ENCODE peak calls at places on chromosomes 5 and 9, in seven cellular contexts. U is upper lobe of right lung, R is tibial nerve, J is stomach, G is BJ, H is keratinocyte, C is left ventricle myocardium inferior. Y is an unnamed sample. For H3K36me3, the result is how much of the 10 kb centered on the place peaks cover.

GRCh38 chr9:93825348-93826115 is 129.6 kb downstream of the BARX1 start:
- DNase-seq in U (peak), C (no peak), J (no peak), G (no peak), R (no peak), H (no peak), Y (no peak)

GRCh38 chr5:122152266-122152900 is 23.0 kb downstream of the ZNF474 start:
- DNase-seq in R (no peak), G (no peak), J (no peak), C (no peak), H (no peak), U (no peak), Y (no peak)

GRCh38 chr9:77712533-77713130 is 64.5 kb upstream of the GNA14 start:
- DNase-seq in G (no peak), H (peak), R (no peak), J (no peak), C (no peak), U (no peak), Y (no peak)

GRCh38 chr5:77892061-77893010 is 116.2 kb upstream of the TBCA start:
- DNase-seq in U (no peak), C (no peak), G (no peak), H (no peak), R (no peak), J (no peak), Y (no peak)

GRCh38 chr9:99827244-99827643 is 5.6 kb downstream of the NR4A3 start:
- DNase-seq in C (no peak), H (no peak), G (no peak), J (no peak), U (no peak), R (no peak), Y (no peak)

GRCh38 chr9:129860653-129861446 is 25.6 kb downstream of the USP20 start:
- DNase-seq in G (no peak), H (no peak), J (no peak), R (no peak), U (no peak), C (no peak), Y (no peak)

GRCh38 chr5:65924366-65925093 is 1.8 kb upstream of the ERBIN start:
- DNase-seq in R (no peak), J (no peak), G (no peak), H (no peak), C (no peak), U (no peak), Y (no peak)

GRCh38 chr5:80754900-80755299 is 100.1 kb upstream of the DHFR start:
- DNase-seq in H (no peak), R (peak), C (no peak), G (no peak), U (no peak), J (no peak), Y (no peak)

GRCh38 chr5:3099954-3100353 is 348.5 kb upstream of the IRX2 start:
- DNase-seq in R (no peak), J (no peak), C (no peak), U (no peak), H (no peak), G (no peak), Y (no peak)

GRCh38 chr5:122022966-122023365 is 55.1 kb downstream of the LOX start:
- DNase-seq in R (no peak), G (no peak), C (no peak), U (no peak), H (no peak), J (no peak), Y (no peak)

GRCh38 chr9:16869961-16870605 is 387 bp downstream of the BNC2 start:
- DNase-seq in G (no peak), H (no peak), U (peak), R (no peak), C (no peak), J (no peak), Y (no peak)

GRCh38 chr5:132776077-132776931 is 735 bp downstream of the SEPTIN8 start:
- DNase-seq in H (no peak), C (peak), J (no peak), U (no peak), G (no peak), R (no peak), Y (no peak)

GRCh38 chr5:139837711-139838380 is 42.2 kb downstream of the PSD2 start:
- DNase-seq in R (no peak), J (no peak), G (no peak), U (peak), H (no peak), C (no peak), Y (no peak)

GRCh38 chr5:79301046-79301712 is 65.2 kb downstream of the JMY start:
- DNase-seq in G (peak), R (no peak), C (no peak), U (no peak), J (no peak), H (no peak), Y (no peak)

GRCh38 chr5:100691545-100691944 is 156.4 kb downstream of the FAM174A start:
- DNase-seq in J (no peak), R (no peak), C (no peak), U (no peak), H (no peak), G (peak), Y (no peak)

GRCh38 chr5:176653401-176653800 is 6.1 kb downstream of the TSPAN17 start:
- DNase-seq in H (peak), J (peak), U (no peak), G (no peak), R (no peak), C (no peak), Y (no peak)

GRCh38 chr9:96121162-96121561 is 180.8 kb downstream of the HSD17B3 start:
- DNase-seq in C (no peak), H (no peak), R (no peak), U (no peak), J (no peak), G (no peak), Y (no peak)

GRCh38 chr9:76594764-76595410 is 135.9 kb downstream of the GCNT1 start:
- DNase-seq in U (no peak), J (no peak), G (no peak), R (no peak), C (no peak), H (no peak), Y (no peak)

GRCh38 chr5:109907751-109908150 is 218.0 kb downstream of the MAN2A1 start:
- DNase-seq in C (no peak), G (peak), H (no peak), U (no peak), R (peak), J (no peak), Y (no peak)

GRCh38 chr5:109903061-109903460 is 213.3 kb downstream of the MAN2A1 start:
- DNase-seq in C (no peak), R (no peak), U (no peak), G (no peak), J (no peak), H (no peak), Y (no peak)

GRCh38 chr5:109910874-109911273 is 221.1 kb downstream of the MAN2A1 start:
- DNase-seq in G (no peak), H (no peak), J (no peak), C (no peak), R (no peak), U (no peak), Y (no peak)

GRCh38 chr5:109905906-109906305 is 216.2 kb downstream of the MAN2A1 start:
- DNase-seq in H (no peak), R (no peak), J (no peak), U (no peak), C (no peak), G (no peak), Y (no peak)

GRCh38 chr5:109907189-109907588 is 217.5 kb downstream of the MAN2A1 start:
- DNase-seq in R (peak), U (no peak), C (no peak), J (no peak), H (no peak), G (no peak), Y (no peak)
- H3K36me3 ChIP-seq in R (under half), U (under half), C (under half), J (under half), H (under half), G (under half), Y (under half)

DNA sequence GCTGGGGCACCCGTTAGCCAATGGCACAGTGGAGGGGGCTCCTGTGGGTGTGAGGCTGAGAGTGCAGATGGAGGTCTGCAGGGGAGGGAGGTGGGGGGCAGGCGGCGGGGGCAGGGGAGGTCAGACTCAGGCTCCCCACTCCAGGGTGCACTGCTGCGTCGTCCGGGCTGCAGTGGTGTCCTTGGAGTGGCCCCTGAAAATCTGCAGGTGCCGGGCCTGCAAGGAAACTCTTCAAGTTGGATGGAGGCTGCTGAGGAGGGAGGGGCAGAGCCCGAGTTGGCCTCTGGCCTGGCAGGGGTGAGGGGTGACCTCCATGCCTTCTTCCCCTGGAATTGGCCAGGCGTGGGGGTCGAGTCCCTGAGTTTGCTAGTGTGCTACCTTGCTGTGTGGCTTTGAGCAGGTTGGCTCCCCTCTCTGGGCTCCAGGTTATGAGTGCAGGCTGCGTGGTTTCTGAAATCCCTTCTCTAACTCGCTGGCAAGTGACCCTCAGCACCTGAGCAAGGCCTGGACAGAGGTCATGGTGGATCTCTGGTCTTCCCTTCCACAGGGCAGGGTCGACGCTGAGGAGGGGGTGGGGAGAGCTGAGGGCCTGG is 877 bp downstream of the ADAMTSL2 start:
- DNase-seq in J (no peak), H (no peak), R (no peak), U (no peak), G (no peak), C (no peak), Y (no peak)
- H3K4me3 ChIP-seq in J (peak), H (no peak), R (peak), U (peak), G (no peak), C (peak), Y (no peak)

DNA sequence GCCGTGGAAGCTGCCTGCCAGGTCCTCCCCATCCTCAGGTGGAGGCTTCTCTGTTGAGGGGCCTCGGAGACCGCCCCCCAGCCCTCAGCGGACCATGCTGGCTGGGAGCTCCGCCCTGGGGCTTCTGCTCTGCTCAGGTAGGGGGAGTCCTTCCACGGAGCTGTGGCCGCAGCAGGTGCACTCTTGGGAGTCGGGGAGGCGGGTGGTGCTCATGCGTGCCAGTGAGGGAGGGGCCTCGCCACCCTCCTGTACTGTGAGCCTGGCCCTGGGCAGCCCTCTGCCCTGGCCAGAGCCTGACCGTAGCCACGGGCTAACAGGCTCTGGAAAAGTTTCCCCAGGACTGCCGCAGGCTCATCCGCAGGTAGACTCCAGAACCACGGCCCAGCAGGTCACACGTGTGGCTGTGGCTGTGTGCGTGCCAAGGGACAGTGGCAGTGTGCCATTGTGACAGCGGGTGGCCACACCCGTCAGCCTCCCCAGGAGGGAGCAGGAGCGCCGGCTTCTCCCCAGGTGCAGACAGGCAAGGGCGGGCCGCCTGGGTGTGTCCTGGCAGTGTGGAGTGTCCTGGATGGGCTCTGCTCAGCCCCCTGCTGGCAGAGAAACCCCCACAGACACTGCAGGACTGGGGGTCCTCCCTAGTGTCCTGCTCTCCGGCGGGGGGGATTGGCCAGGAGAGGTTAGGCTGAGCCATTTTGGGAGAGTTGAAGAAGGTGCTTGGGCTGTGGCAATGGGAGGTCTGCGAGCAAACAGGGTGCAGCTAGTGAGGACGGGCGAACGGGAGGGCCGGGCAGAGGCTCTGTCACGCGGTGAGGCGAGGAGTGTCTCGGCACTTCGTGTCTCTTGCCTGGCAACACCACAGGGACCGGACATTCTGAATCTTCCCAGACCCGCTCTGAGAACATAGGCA is 29.5 kb downstream of the TPPP start:
- DNase-seq in G (no peak), J (peak), U (no peak), R (no peak), H (no peak), C (no peak), Y (no peak)
- H3K36me3 ChIP-seq in G (under half), J (half or more), U (under half), R (half or more), H (under half), C (half or more), Y (under half)

GRCh38 chr9:72313507-72313906 is 51.5 kb downstream of the ZFAND5 start:
- DNase-seq in J (no peak), U (no peak), C (no peak), H (no peak), R (no peak), G (no peak), Y (no peak)

GRCh38 chr9:72312563-72312962 is 52.4 kb downstream of the ZFAND5 start:
- DNase-seq in R (no peak), C (no peak), H (no peak), J (no peak), U (no peak), G (no peak), Y (no peak)

GRCh38 chr9:72315089-72315509 is 49.9 kb downstream of the ZFAND5 start:
- DNase-seq in G (peak), R (peak), U (peak), J (peak), H (no peak), C (peak), Y (no peak)

GRCh38 chr9:72315510-72316287 is 49.3 kb downstream of the ZFAND5 start:
- DNase-seq in G (peak), H (no peak), U (peak), J (peak), R (peak), C (no peak), Y (no peak)
- H3K4me3 ChIP-seq in G (no peak), H (no peak), U (peak), J (peak), R (no peak), C (peak), Y (no peak)

GRCh38 chr5:114314061-114314460 is 47.8 kb upstream of the KCNN2 start:
- DNase-seq in H (no peak), R (no peak), U (no peak), G (no peak), C (no peak), J (no peak), Y (no peak)
- H3K36me3 ChIP-seq in H (under half), R (under half), U (under half), G (under half), C (under half), J (under half), Y (under half)

GRCh38 chr9:114098021-114098659 is 952 bp downstream of the KIF12 start:
- DNase-seq in H (no peak), U (peak), R (no peak), G (no peak), C (no peak), J (peak), Y (no peak)
- H3K4me3 ChIP-seq in H (peak), U (peak), R (peak), G (peak), C (peak), J (peak), Y (no peak)